ENCODE peak calls at places on chromosomes 1 and 21, in four cellular contexts. One of them, this sample, is unnamed.

GRCh38 chr1:163864207-163864606 is 542.5 kb downstream of the NUF2 start:
- DNase-seq in IMR-90: no peak
- DNase-seq in transverse colon: no peak
- DNase-seq in SK-N-SH: no peak
- DNase-seq in this sample: no peak

GRCh38 chr1:28804071-28804470 is 7.9 kb upstream of the OPRD1 start:
- DNase-seq in IMR-90: no peak
- DNase-seq in transverse colon: no peak
- DNase-seq in SK-N-SH: no peak
- DNase-seq in this sample: no peak

GRCh38 chr1:201050515-201051277 is 27.2 kb upstream of the KIF21B start:
- DNase-seq in IMR-90: peak; percentile 43
- DNase-seq in transverse colon: no peak
- DNase-seq in SK-N-SH: no peak
- DNase-seq in this sample: no peak

GRCh38 chr1:237411621-237412020 is 369.6 kb downstream of the RYR2 start:
- DNase-seq in IMR-90: no peak
- DNase-seq in transverse colon: no peak
- DNase-seq in SK-N-SH: no peak
- DNase-seq in this sample: no peak

GRCh38 chr1:200139661-200140250 is 112.2 kb downstream of the NR5A2 start:
- DNase-seq in IMR-90: peak; percentile 68
- DNase-seq in transverse colon: no peak
- DNase-seq in SK-N-SH: peak; percentile 62
- DNase-seq in this sample: peak; percentile 28

GRCh38 chr1:94236630-94237290 is 624 bp downstream of the ARHGAP29 start:
- DNase-seq in IMR-90: peak; percentile 50
- DNase-seq in transverse colon: peak; percentile 40
- DNase-seq in SK-N-SH: no peak
- DNase-seq in this sample: no peak

GRCh38 chr1:209689484-209689883 is 14.3 kb downstream of the G0S2 start:
- DNase-seq in IMR-90: no peak
- DNase-seq in transverse colon: no peak
- DNase-seq in SK-N-SH: no peak
- DNase-seq in this sample: no peak

GRCh38 chr21:19648376-19648775 is 1244.8 kb upstream of the TMPRSS15 start:
- DNase-seq in IMR-90: no peak
- DNase-seq in transverse colon: no peak
- DNase-seq in SK-N-SH: no peak
- DNase-seq in this sample: no peak

GRCh38 chr1:155978325-155978972 is at the start of gene ARHGEF2:
- DNase-seq in IMR-90: peak; percentile 64
- DNase-seq in transverse colon: peak; percentile 89
- DNase-seq in SK-N-SH: peak; percentile 91
- DNase-seq in this sample: no peak

GRCh38 chr21:32240708-32241433 is 38.0 kb downstream of the MIS18A start:
- DNase-seq in IMR-90: peak; percentile 54
- DNase-seq in transverse colon: no peak
- DNase-seq in SK-N-SH: no peak
- DNase-seq in this sample: no peak

GRCh38 chr1:78044796-78045599 is 768 bp upstream of the GIPC2 start:
- DNase-seq in IMR-90: no peak
- DNase-seq in transverse colon: peak; percentile 22
- DNase-seq in SK-N-SH: no peak
- DNase-seq in this sample: no peak

GRCh38 chr1:169928438-169929209 is 34.9 kb upstream of the SCYL3 start:
- DNase-seq in IMR-90: peak; percentile 72
- DNase-seq in transverse colon: no peak
- DNase-seq in SK-N-SH: peak; percentile 28
- DNase-seq in this sample: peak; percentile 49

GRCh38 chr1:154157520-154158306 is 2.8 kb upstream of the NUP210L start:
- DNase-seq in IMR-90: peak; percentile 31
- DNase-seq in transverse colon: no peak
- DNase-seq in SK-N-SH: no peak
- DNase-seq in this sample: no peak

GRCh38 chr1:75099581-75099980 is 34.6 kb upstream of the LHX8 start:
- DNase-seq in IMR-90: no peak
- DNase-seq in transverse colon: no peak
- DNase-seq in SK-N-SH: no peak
- DNase-seq in this sample: no peak

GRCh38 chr1:235329139-235329808 is 904 bp downstream of the GGPS1 start:
- DNase-seq in IMR-90: peak; percentile 45
- DNase-seq in transverse colon: peak; percentile 51
- DNase-seq in SK-N-SH: peak; percentile 24
- DNase-seq in this sample: peak; percentile 18

GRCh38 chr1:247286134-247286670 is 30.3 kb downstream of the VN1R5 start:
- DNase-seq in IMR-90: no peak
- DNase-seq in transverse colon: no peak
- DNase-seq in SK-N-SH: no peak
- DNase-seq in this sample: no peak

GRCh38 chr1:65722461-65722860 is 70.2 kb upstream of the PDE4B start:
- DNase-seq in IMR-90: no peak
- DNase-seq in transverse colon: no peak
- DNase-seq in SK-N-SH: no peak
- DNase-seq in this sample: no peak

GRCh38 chr1:65719391-65719790 is 73.3 kb upstream of the PDE4B start:
- DNase-seq in IMR-90: no peak
- DNase-seq in transverse colon: no peak
- DNase-seq in SK-N-SH: no peak
- DNase-seq in this sample: no peak

GRCh38 chr1:65717815-65718454 is 74.8 kb upstream of the PDE4B start:
- DNase-seq in IMR-90: peak; percentile 66
- DNase-seq in transverse colon: no peak
- DNase-seq in SK-N-SH: no peak
- DNase-seq in this sample: peak; percentile 11
- TF ChIP-seq CTCF in IMR-90: peak; percentile 59
- TF ChIP-seq CTCF in transverse colon: no peak
- TF ChIP-seq CTCF in SK-N-SH: peak; percentile 49
- TF ChIP-seq CTCF in this sample: peak; percentile 16

GRCh38 chr1:15851251-15852035 is 3.9 kb downstream of the SPEN start:
- DNase-seq in IMR-90: no peak
- DNase-seq in transverse colon: no peak
- DNase-seq in SK-N-SH: no peak
- DNase-seq in this sample: no peak

GRCh38 chr1:15852828-15853302 is 5.4 kb downstream of the SPEN start:
- DNase-seq in IMR-90: no peak
- DNase-seq in transverse colon: no peak
- DNase-seq in SK-N-SH: no peak
- DNase-seq in this sample: no peak

GRCh38 chr1:15850450-15851079 is 3.1 kb downstream of the SPEN start:
- DNase-seq in IMR-90: no peak
- DNase-seq in transverse colon: no peak
- DNase-seq in SK-N-SH: no peak
- DNase-seq in this sample: no peak

GRCh38 chr1:15849775-15850449 is 2.4 kb downstream of the SPEN start:
- DNase-seq in IMR-90: peak; percentile 60
- DNase-seq in transverse colon: peak; percentile 49
- DNase-seq in SK-N-SH: peak; percentile 71
- DNase-seq in this sample: no peak

DNA sequence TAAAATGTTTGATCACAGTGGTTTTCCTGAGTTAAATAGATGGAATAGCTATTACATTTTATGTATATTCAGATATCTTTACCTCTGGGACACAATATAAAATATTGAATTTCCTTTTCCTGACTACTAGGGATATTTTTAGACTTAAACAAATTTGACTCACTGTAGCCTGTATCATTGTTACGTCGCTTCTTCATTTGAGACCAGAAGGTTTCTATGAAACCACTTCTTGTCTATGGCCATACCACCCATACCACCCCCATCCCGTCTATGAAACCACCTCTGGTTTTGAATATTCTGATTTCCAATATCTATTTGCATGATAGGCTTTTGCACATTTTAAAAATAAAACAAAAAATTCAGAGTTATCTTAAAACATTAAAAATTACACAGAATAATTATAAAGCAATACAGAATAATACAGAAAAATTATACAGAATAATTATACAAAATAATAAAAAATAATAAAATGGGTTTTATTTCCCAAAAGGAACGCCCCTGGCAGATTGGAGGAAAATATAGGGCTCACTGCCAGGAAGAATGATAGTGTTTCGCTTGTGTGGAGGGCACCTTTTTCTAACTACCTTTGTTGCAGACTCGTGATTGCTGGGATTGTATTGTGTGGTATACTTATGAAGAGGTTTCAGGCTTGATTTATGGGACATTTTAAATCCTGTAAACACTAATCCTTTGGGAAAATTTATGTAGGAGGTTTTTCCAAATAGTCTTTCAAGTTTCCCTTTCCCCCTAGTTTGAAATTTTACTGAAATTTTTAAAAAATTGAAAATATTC is 4.7 kb downstream of the SPEN start:
- DNase-seq in IMR-90: peak; percentile 44
- DNase-seq in transverse colon: no peak
- DNase-seq in SK-N-SH: no peak
- DNase-seq in this sample: no peak
- H3K4me3 ChIP-seq in IMR-90: no peak overlapping the region
- H3K4me3 ChIP-seq in transverse colon: no peak overlapping the region
- H3K4me3 ChIP-seq in SK-N-SH: no peak overlapping the region
- H3K4me3 ChIP-seq in this sample: no peak overlapping the region

GRCh38 chr1:20732071-20732587 is 374 bp downstream of the SH2D5 start:
- DNase-seq in IMR-90: peak; percentile 81
- DNase-seq in transverse colon: peak; percentile 47
- DNase-seq in SK-N-SH: peak; percentile 96
- DNase-seq in this sample: no peak

GRCh38 chr1:20732588-20733360 is at the start of gene SH2D5:
- DNase-seq in IMR-90: peak; percentile 99
- DNase-seq in transverse colon: peak; percentile 79
- DNase-seq in SK-N-SH: peak; percentile 73
- DNase-seq in this sample: peak; percentile 92

GRCh38 chr1:20731057-20731991 is 1.2 kb downstream of the SH2D5 start:
- DNase-seq in IMR-90: no peak
- DNase-seq in transverse colon: no peak
- DNase-seq in SK-N-SH: peak; percentile 69
- DNase-seq in this sample: no peak

GRCh38 chr1:20735581-20736111 is 3.1 kb upstream of the SH2D5 start:
- DNase-seq in IMR-90: peak; percentile 25
- DNase-seq in transverse colon: no peak
- DNase-seq in SK-N-SH: no peak
- DNase-seq in this sample: no peak

GRCh38 chr1:20733361-20733975 is 965 bp upstream of the SH2D5 start:
- DNase-seq in IMR-90: no peak
- DNase-seq in transverse colon: no peak
- DNase-seq in SK-N-SH: no peak
- DNase-seq in this sample: no peak
- TF ChIP-seq CTCF in IMR-90: no peak
- TF ChIP-seq CTCF in transverse colon: no peak
- TF ChIP-seq CTCF in SK-N-SH: no peak
- TF ChIP-seq CTCF in this sample: no peak

DNA sequence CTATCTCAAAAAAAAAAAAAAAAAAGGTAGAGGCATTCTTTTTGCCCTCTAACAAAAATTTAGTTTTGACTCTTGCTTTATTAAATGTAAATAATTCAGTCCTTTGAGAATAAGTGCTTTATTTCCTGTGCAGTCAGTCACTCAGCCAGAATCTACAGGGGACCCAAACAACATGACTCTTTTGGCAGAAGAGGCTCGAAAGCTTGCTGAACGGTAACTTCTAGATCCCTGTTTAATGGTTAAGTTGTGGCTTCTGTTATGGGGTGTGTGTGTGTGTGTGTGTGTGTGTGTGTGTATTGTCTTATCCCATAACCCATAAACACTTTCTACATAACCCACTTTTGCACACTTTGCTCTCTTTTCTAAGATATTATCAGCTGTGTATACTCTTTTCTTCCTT is 54.9 kb upstream of the LAMC2 start:
- DNase-seq in IMR-90: no peak
- DNase-seq in transverse colon: no peak
- DNase-seq in SK-N-SH: no peak
- DNase-seq in this sample: no peak
- H3K4me3 ChIP-seq in IMR-90: no peak overlapping the region
- H3K4me3 ChIP-seq in transverse colon: no peak overlapping the region
- H3K4me3 ChIP-seq in SK-N-SH: no peak overlapping the region
- H3K4me3 ChIP-seq in this sample: no peak overlapping the region

GRCh38 chr1:11178021-11179015 is 10.8 kb upstream of the ANGPTL7 start:
- DNase-seq in IMR-90: peak; percentile 28
- DNase-seq in transverse colon: no peak
- DNase-seq in SK-N-SH: no peak
- DNase-seq in this sample: no peak
- TF ChIP-seq CTCF in IMR-90: no peak
- TF ChIP-seq CTCF in transverse colon: no peak
- TF ChIP-seq CTCF in SK-N-SH: no peak
- TF ChIP-seq CTCF in this sample: no peak

GRCh38 chr1:182141040-182141439 is 79.5 kb upstream of the ZNF648 start:
- DNase-seq in IMR-90: no peak
- DNase-seq in transverse colon: no peak
- DNase-seq in SK-N-SH: no peak
- DNase-seq in this sample: no peak
- H3K4me3 ChIP-seq in IMR-90: no peak overlapping the region
- H3K4me3 ChIP-seq in transverse colon: no peak overlapping the region
- H3K4me3 ChIP-seq in SK-N-SH: no peak overlapping the region
- H3K4me3 ChIP-seq in this sample: no peak overlapping the region

GRCh38 chr1:17731460-17731859 is 23.7 kb upstream of the ACTL8 start:
- DNase-seq in IMR-90: peak; percentile 3
- DNase-seq in transverse colon: peak; percentile 22
- DNase-seq in SK-N-SH: no peak
- DNase-seq in this sample: no peak
- TF ChIP-seq CTCF in IMR-90: no peak
- TF ChIP-seq CTCF in transverse colon: no peak
- TF ChIP-seq CTCF in SK-N-SH: no peak
- TF ChIP-seq CTCF in this sample: no peak

GRCh38 chr21:43359081-43359822 is 67.7 kb downstream of the SIK1 start:
- DNase-seq in IMR-90: no peak
- DNase-seq in transverse colon: no peak
- DNase-seq in SK-N-SH: no peak
- DNase-seq in this sample: no peak
- H3K4me3 ChIP-seq in IMR-90: no peak overlapping the region
- H3K4me3 ChIP-seq in transverse colon: no peak overlapping the region
- H3K4me3 ChIP-seq in SK-N-SH: no peak overlapping the region
- H3K4me3 ChIP-seq in this sample: no peak overlapping the region

DNA sequence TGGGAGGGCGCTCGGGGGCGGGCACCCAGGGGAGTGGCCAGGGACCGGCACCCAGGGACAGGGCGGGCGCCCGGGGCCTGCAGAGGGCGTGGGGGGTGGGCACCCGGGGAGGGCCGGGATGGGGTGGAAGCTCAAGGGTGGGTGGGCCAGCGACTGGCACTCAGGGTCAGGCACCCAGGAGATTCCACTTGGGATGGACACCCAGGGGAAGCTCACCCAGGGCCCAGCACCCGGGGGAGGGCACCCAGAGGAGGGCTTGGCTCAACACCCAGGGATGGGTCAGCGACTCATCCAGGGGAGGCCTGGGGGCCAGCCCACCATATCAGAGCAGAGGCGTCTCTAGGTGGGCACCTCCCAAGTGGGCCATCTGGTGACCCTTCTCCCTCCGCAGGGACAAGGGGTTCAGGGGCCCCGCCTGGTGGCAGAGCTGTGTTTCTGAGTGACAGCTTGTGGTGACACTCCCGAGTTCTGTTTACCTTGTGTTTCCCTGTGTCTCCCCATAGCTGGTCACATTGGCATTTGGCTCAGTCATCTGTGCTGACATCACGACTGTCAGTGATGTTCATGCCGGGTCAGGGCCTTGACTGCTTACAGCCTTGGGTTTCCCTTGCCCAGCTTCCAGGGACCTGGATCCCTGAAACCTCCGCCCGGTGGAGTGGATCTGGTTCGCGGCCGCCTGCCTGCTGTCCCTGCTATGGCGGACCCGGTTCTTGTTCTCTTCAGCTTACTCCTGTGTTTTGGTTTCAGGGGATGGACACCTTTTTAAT is 749 bp downstream of the IBA57 start:
- DNase-seq in IMR-90: peak; percentile 74
- DNase-seq in transverse colon: peak; percentile 79
- DNase-seq in SK-N-SH: peak; percentile 79
- DNase-seq in this sample: peak; percentile 4
- TF ChIP-seq CTCF in IMR-90: peak; percentile 22
- TF ChIP-seq CTCF in transverse colon: peak; percentile 37
- TF ChIP-seq CTCF in SK-N-SH: peak; percentile 45
- TF ChIP-seq CTCF in this sample: peak; percentile 34